ENCODE peak calls at places on chromosomes 1 and 21, in ten cellular contexts. V is IMR-90; O is prostate gland; J is left lung; N is left ventricle myocardium inferior; W is effector memory CD4-positive, alpha-beta T cell; A is CD8-positive, alpha-beta T cell; E is gastrocnemius medialis; C is stomach; T is ovary. B is an unnamed sample.

GRCh38 chr1:67146101-67146500 is 11.3 kb upstream of the C1orf141 start:
- DNase-seq in W (no peak), C (no peak), E (no peak), T (no peak), V (no peak), O (no peak), J (no peak), N (no peak), A (no peak), B (no peak)

GRCh38 chr1:212035835-212036605 is 472 bp downstream of the DTL start:
- DNase-seq in C (no peak), W (no peak), A (no peak), V (no peak), T (no peak), O (no peak), E (no peak), N (no peak), J (no peak), B (no peak)

GRCh38 chr1:226883630-226884029 is 13.2 kb downstream of the PSEN2 start:
- DNase-seq in J (no peak), C (no peak), N (no peak), O (no peak), V (no peak), E (no peak), A (no peak), T (no peak), W (no peak), B (no peak)

GRCh38 chr21:44999972-45000636 is 60.3 kb downstream of the SLX9 start:
- DNase-seq in A (no peak), O (no peak), W (no peak), E (no peak), T (no peak), C (no peak), J (peak; percentile 51), V (no peak), N (peak; percentile 9), B (no peak)

GRCh38 chr1:174007846-174008245 is 14.3 kb downstream of the RC3H1 start:
- DNase-seq in W (no peak), J (no peak), C (no peak), V (peak; percentile 48), T (no peak), E (no peak), N (no peak), O (no peak), A (no peak), B (no peak)

GRCh38 chr1:44970317-44970716 is 16.1 kb downstream of the EIF2B3 start:
- DNase-seq in V (peak; percentile 30), W (no peak), J (no peak), C (no peak), A (no peak), N (no peak), E (no peak), O (no peak), T (no peak), B (no peak)

GRCh38 chr21:26194326-26194725 is 23.8 kb upstream of the APP start:
- DNase-seq in N (no peak), J (no peak), W (no peak), C (no peak), A (no peak), O (no peak), T (no peak), E (no peak), V (no peak), B (no peak)

GRCh38 chr1:29474274-29474824 is 238.0 kb downstream of the PTPRU start:
- DNase-seq in T (no peak), W (no peak), E (no peak), V (no peak), A (no peak), J (no peak), N (no peak), C (peak; percentile 1), O (no peak), B (no peak)

GRCh38 chr21:18801468-18801867 is 397.9 kb upstream of the TMPRSS15 start:
- DNase-seq in N (no peak), T (no peak), O (no peak), W (no peak), J (no peak), E (no peak), C (peak; percentile 27), A (no peak), V (no peak), B (no peak)

GRCh38 chr21:33025106-33025470 is 647 bp upstream of the OLIG2 start:
- DNase-seq in W (no peak), T (no peak), N (no peak), J (no peak), E (no peak), A (no peak), V (no peak), O (no peak), C (no peak), B (no peak)

DNA sequence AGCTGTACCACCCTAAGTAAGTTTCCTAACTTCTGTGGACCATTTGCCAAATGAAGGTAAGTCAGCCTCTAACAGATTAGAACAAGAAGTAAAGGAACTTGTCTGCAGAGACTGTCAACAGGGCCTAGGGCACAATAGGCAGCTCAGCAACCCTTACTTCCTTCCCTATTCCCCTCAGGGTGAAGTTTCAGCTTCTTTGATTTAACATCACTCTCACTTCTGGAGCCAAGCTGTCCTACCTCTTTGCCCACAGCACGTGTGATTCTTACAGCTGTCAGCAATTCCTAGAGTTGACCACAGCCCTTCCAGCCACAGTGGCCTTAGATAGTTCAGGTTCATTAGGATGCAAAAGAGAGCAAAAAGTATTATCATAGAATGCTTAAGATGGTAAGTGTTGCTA is 7.6 kb upstream of the EIF4G3 start:
- DNase-seq in O (no peak), J (no peak), V (no peak), T (no peak), N (no peak), E (no peak), A (no peak), W (no peak), C (no peak), B (no peak)
- H3K27ac ChIP-seq in O (no peak overlapping the region), J (no peak overlapping the region), V (no peak overlapping the region), T (no peak overlapping the region), N (no peak overlapping the region), E (no peak overlapping the region), A (no peak overlapping the region), W (no peak overlapping the region), C (no peak overlapping the region), B (no peak overlapping the region)

GRCh38 chr1:56494306-56494705 is 85.1 kb downstream of the PLPP3 start:
- DNase-seq in V (no peak), C (no peak), E (no peak), O (no peak), T (no peak), J (no peak), A (no peak), N (no peak), W (no peak), B (no peak)
- H3K27ac ChIP-seq in V (no peak overlapping the region), C (no peak overlapping the region), E (no peak overlapping the region), O (no peak overlapping the region), T (no peak overlapping the region), J (no peak overlapping the region), A (no peak overlapping the region), N (no peak overlapping the region), W (no peak overlapping the region), B (no peak overlapping the region)

GRCh38 chr1:2232255-2232915 is 4.3 kb downstream of the SKI start:
- DNase-seq in V (no peak), N (no peak), C (no peak), W (no peak), T (no peak), A (no peak), J (peak; percentile 81), O (no peak), E (no peak), B (no peak)
- H3K27ac ChIP-seq in V (peak overlapping the region; percentile 69), N (peak overlapping the region; percentile 89), C (peak overlapping the region; percentile 89), W (peak overlapping the region; percentile 90), T (peak overlapping the region; percentile 62), A (peak overlapping the region; percentile 84), J (peak overlapping the region; percentile 89), O (peak overlapping the region; percentile 93), E (peak overlapping the region; percentile 93), B (peak overlapping the region; percentile 81)

DNA sequence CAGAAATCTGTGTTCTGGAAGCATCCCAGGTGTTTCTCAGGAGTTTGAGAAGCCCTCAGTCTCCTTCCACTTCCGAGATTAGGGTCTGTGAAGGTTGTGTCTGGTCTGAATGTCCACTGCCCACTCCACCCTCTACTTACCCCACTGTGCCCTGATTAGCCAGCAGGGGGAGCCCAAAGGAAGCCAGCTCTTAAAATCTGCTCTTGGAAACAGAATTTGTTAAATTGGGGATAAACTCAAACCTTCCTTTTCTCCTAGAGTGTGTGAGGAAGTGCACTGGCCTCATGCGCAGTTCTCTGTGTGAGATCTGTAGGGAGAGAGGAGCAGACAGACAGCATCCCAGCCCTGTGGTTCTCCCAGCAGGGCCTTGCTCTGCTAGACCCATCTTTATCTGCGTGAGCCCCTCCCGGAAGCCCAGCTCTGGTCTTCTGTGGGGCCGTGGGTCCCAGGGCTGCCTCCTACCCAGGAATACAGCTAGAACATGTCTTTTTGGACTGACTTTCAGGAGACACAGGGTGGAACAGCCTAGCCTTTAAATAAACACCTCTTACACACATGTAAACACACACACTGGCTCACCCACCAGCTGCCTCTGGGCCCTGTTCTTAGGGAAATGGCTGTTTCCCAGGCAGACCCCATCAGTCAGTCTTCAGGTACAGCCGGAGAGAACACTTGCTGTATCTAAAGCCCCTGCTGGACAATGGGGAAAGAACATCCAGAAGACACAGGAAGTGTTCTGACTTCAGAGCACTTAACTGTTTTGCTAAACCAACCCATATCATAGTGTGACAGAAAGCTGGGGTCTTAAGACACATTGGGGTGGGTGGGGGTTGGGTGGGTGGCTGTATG is 52.2 kb downstream of the SMYD2 start:
- DNase-seq in J (no peak), N (no peak), W (no peak), V (peak; percentile 65), C (peak; percentile 66), O (peak; percentile 48), A (no peak), T (peak; percentile 48), E (no peak), B (peak; percentile 31)
- H3K27ac ChIP-seq in J (no peak overlapping the region), N (no peak overlapping the region), W (no peak overlapping the region), V (peak overlapping the region; percentile 65), C (no peak overlapping the region), O (no peak overlapping the region), A (no peak overlapping the region), T (no peak overlapping the region), E (peak overlapping the region; percentile 52), B (no peak overlapping the region)

GRCh38 chr1:232748910-232749368 is 56.3 kb upstream of the MAP10 start:
- DNase-seq in A (no peak), W (no peak), J (no peak), V (no peak), C (no peak), E (no peak), T (no peak), N (no peak), O (no peak), B (no peak)
- H3K27ac ChIP-seq in A (no peak overlapping the region), W (no peak overlapping the region), J (no peak overlapping the region), V (no peak overlapping the region), C (no peak overlapping the region), E (no peak overlapping the region), T (no peak overlapping the region), N (no peak overlapping the region), O (no peak overlapping the region), B (no peak overlapping the region)

DNA sequence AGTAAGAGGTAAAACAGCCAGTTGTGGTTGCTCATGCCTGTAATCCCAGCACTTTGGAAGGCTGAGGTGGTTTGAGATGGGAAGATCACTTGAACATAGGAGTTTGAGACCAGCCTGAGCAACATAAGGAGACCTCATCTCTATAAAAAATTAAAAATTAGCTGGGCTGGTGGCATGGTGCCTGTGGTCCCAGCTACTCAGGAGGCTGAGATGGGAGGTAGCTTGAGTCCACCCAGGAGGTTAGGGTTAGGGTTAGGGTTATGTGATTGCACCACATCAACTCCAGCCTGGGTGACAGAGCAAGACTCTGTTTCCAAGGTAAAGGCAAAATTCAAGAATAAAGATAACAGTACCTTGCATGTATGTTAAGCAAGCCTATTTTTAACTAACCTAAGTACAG is 3.5 kb downstream of the SAMSN1 start:
- DNase-seq in J (no peak), E (no peak), T (no peak), A (no peak), V (no peak), W (no peak), O (no peak), N (no peak), C (no peak), B (no peak)
- H3K27ac ChIP-seq in J (peak overlapping the region; percentile 60), E (no peak overlapping the region), T (no peak overlapping the region), A (peak overlapping the region; percentile 57), V (no peak overlapping the region), W (peak overlapping the region; percentile 72), O (no peak overlapping the region), N (no peak overlapping the region), C (peak overlapping the region; percentile 23), B (peak overlapping the region; percentile 18)